ENCODE peak calls at places on chromosomes 4 and X, in seven cellular contexts. Y is OCI-LY7, X is A549, F is ovary, V is left lung, N is GM23338, D is HCT116. I is an unnamed sample.

GRCh38 chr4:182246401-182247205 is 3.4 kb downstream of the TENM3 start:
- DNase-seq in N (peak; percentile 20), V (no peak), F (no peak), D (no peak), Y (no peak), X (no peak), I (no peak)

GRCh38 chrX:147803948-147804347 is 107.8 kb upstream of the FMR1 start:
- DNase-seq in D (no peak), F (no peak), Y (peak; percentile 17), N (peak; percentile 50), X (peak; percentile 7), V (no peak), I (no peak)

GRCh38 chr4:26288308-26288982 is 32.4 kb upstream of the RBPJ start:
- DNase-seq in F (no peak), Y (no peak), X (peak; percentile 5), D (no peak), N (no peak), V (no peak), I (peak; percentile 60)

GRCh38 chr4:61572160-61572559 is 372.0 kb downstream of the ADGRL3 start:
- DNase-seq in Y (no peak), X (no peak), N (no peak), F (no peak), V (no peak), D (no peak), I (no peak)

GRCh38 chrX:13520931-13521330 is 48.5 kb upstream of the EGFL6 start:
- DNase-seq in N (no peak), V (no peak), X (no peak), D (no peak), F (no peak), Y (no peak), I (no peak)

GRCh38 chr4:70997068-70997467 is 3.6 kb downstream of the DCK start:
- DNase-seq in D (no peak), F (no peak), N (no peak), X (no peak), Y (peak; percentile 31), V (no peak), I (no peak)

GRCh38 chr4:173505924-173506779 is 23.9 kb downstream of the HAND2 start:
- DNase-seq in N (peak; percentile 90), V (peak; percentile 78), X (peak; percentile 45), Y (peak; percentile 34), F (peak; percentile 77), D (peak; percentile 56), I (peak; percentile 85)

GRCh38 chr4:7901274-7901845 is 38.3 kb downstream of the AFAP1 start:
- DNase-seq in X (no peak), N (no peak), D (no peak), V (peak; percentile 35), Y (no peak), F (no peak), I (no peak)

GRCh38 chr4:15758294-15758693 is 19.8 kb upstream of the CD38 start:
- DNase-seq in V (no peak), X (no peak), N (no peak), D (no peak), F (no peak), Y (no peak), I (no peak)

GRCh38 chr4:183906736-183907651 is 1.9 kb downstream of the STOX2 start:
- DNase-seq in F (peak; percentile 55), X (no peak), Y (no peak), N (peak; percentile 74), D (no peak), V (no peak), I (no peak)

GRCh38 chrX:110442631-110443030 is 84.0 kb downstream of the RTL9 start:
- DNase-seq in N (peak; percentile 65), Y (peak; percentile 8), D (no peak), F (no peak), X (peak; percentile 64), V (no peak), I (no peak)

GRCh38 chr4:89298160-89298559 is 9.4 kb downstream of the GPRIN3 start:
- DNase-seq in D (no peak), V (no peak), F (no peak), N (peak; percentile 9), X (no peak), Y (peak; percentile 90), I (no peak)

GRCh38 chr4:185577592-185577940 is 42.3 kb upstream of the PDLIM3 start:
- DNase-seq in D (no peak), N (no peak), X (no peak), F (no peak), V (no peak), Y (no peak), I (no peak)

GRCh38 chr4:67130411-67130810 is 414.9 kb downstream of the CENPC start:
- DNase-seq in F (no peak), X (no peak), N (no peak), Y (no peak), D (no peak), V (no peak), I (no peak)

GRCh38 chrX:19070555-19070994 is 51.7 kb downstream of the ADGRG2 start:
- DNase-seq in D (no peak), V (no peak), F (no peak), Y (no peak), X (no peak), N (no peak), I (no peak)

DNA sequence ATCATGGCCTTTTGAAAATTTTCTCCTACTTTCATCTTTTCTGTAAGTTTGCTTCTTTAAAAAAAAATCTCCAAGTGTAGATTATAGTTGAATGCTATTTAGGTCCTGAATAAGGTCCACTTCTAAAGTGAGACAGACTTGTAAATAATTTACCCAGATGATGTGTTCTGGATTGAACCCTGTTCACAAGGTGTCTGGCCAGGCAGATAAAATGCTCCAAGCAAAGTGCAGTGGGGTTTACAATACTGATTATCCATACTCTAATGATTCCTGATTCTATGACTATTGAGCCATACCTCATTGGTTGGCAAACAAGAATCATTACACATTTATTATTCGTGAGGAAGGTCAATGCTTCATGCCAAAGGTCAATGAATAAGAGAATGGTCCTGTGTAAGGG is 18.8 kb upstream of the SAT1 start:
- DNase-seq in D (no peak), F (no peak), N (no peak), V (no peak), Y (no peak), X (no peak), I (no peak)
- H3K4me1 ChIP-seq in D (peaks cover 15% of the 10 kb centered on the region), F (no peaks in the 10 kb centered on the region), N (peaks cover 7% of the 10 kb centered on the region), V (no peaks in the 10 kb centered on the region), Y (no peaks in the 10 kb centered on the region), X (peaks cover 16% of the 10 kb centered on the region), I (no peaks in the 10 kb centered on the region)

GRCh38 chrX:114581528-114582263 is 2.2 kb upstream of the HTR2C start:
- DNase-seq in X (no peak), N (peak; percentile 57), F (no peak), V (no peak), D (no peak), Y (no peak), I (no peak)

GRCh38 chrX:114580336-114580735 is 3.5 kb upstream of the HTR2C start:
- DNase-seq in Y (no peak), V (no peak), X (peak; percentile 1), N (peak; percentile 49), F (no peak), D (no peak), I (no peak)

GRCh38 chrX:114582698-114583395 is 1.0 kb upstream of the HTR2C start:
- DNase-seq in D (no peak), N (peak; percentile 52), V (no peak), X (no peak), Y (no peak), F (no peak), I (no peak)

GRCh38 chrX:114583646-114584433 is at the start of gene HTR2C:
- DNase-seq in Y (no peak), X (no peak), V (no peak), F (no peak), D (no peak), N (peak; percentile 66), I (no peak)

GRCh38 chrX:114582264-114582632 is 1.6 kb upstream of the HTR2C start:
- DNase-seq in N (no peak), V (no peak), F (no peak), Y (no peak), D (no peak), X (no peak), I (no peak)
- H3K4me3 ChIP-seq in N (peak overlapping the region; percentile 60), V (no peak overlapping the region), F (no peak overlapping the region), Y (no peak overlapping the region), D (no peak overlapping the region), X (no peak overlapping the region), I (no peak overlapping the region)

GRCh38 chr4:158159718-158160094 is 13.1 kb downstream of the GASK1B start:
- DNase-seq in D (no peak), Y (no peak), V (no peak), X (no peak), F (no peak), N (no peak), I (no peak)
- H3K4me1 ChIP-seq in D (peaks cover 34% of the 10 kb centered on the region), Y (no peaks in the 10 kb centered on the region), V (peaks cover 21% of the 10 kb centered on the region), X (peaks cover 28% of the 10 kb centered on the region), F (peaks cover 19% of the 10 kb centered on the region), N (no peaks in the 10 kb centered on the region), I (peaks cover 15% of the 10 kb centered on the region)

GRCh38 chrX:47196098-47196497 is 2.5 kb downstream of the UBA1 start:
- DNase-seq in X (no peak), V (no peak), F (no peak), Y (no peak), D (no peak), N (no peak), I (no peak)
- H3K4me3 ChIP-seq in X (no peak overlapping the region), V (no peak overlapping the region), F (peak overlapping the region; percentile 7), Y (no peak overlapping the region), D (no peak overlapping the region), N (peak overlapping the region; percentile 82), I (no peak overlapping the region)

GRCh38 chr4:170687751-170688150 is 598.0 kb upstream of the AADAT start:
- DNase-seq in Y (no peak), D (no peak), V (no peak), F (no peak), X (no peak), N (peak; percentile 15), I (no peak)
- H3K4me1 ChIP-seq in Y (no peaks in the 10 kb centered on the region), D (no peaks in the 10 kb centered on the region), V (no peaks in the 10 kb centered on the region), F (no peaks in the 10 kb centered on the region), X (no peaks in the 10 kb centered on the region), N (peaks cover 21% of the 10 kb centered on the region), I (no peaks in the 10 kb centered on the region)